ENCODE peak calls at places on chromosomes 3 and 15, in ten cellular contexts. V, U, Z, H, T, N, R, M, P and O are unnamed samples.

GRCh38 chr3:126372413-126373145 is 15.4 kb upstream of the KLF15 start:
- DNase-seq in R (no peak), M (no peak), P (no peak), T (no peak), N (no peak), V (no peak), Z (no peak), U (no peak), H (no peak), O (no peak)

GRCh38 chr3:46629571-46630517 is 17.5 kb downstream of the FAM240A start:
- DNase-seq in M (peak; percentile 87), U (peak; percentile 81), Z (peak; percentile 78), N (peak; percentile 79), V (peak; percentile 75), H (peak; percentile 60), T (no peak), R (peak; percentile 76), P (peak; percentile 86), O (peak; percentile 64)

GRCh38 chr15:64809649-64810498 is 15.6 kb downstream of the PIF1 start:
- DNase-seq in T (peak; percentile 4), U (peak; percentile 76), R (peak; percentile 82), V (peak; percentile 73), Z (peak; percentile 77), H (peak; percentile 54), P (peak; percentile 86), M (peak; percentile 87), N (peak; percentile 69), O (peak; percentile 40)

GRCh38 chr15:27589260-27589659 is 509.9 kb downstream of the OCA2 start:
- DNase-seq in T (no peak), H (no peak), P (no peak), U (no peak), R (no peak), V (no peak), N (no peak), M (peak; percentile 90), Z (no peak), O (no peak)

GRCh38 chr3:13065727-13066126 is 7.5 kb downstream of the IQSEC1 start:
- DNase-seq in M (no peak), N (no peak), T (no peak), Z (no peak), V (peak; percentile 84), P (no peak), U (no peak), H (no peak), R (no peak), O (no peak)

GRCh38 chr15:31510003-31510402 is 183.4 kb downstream of the KLF13 start:
- DNase-seq in R (no peak), H (no peak), V (no peak), Z (no peak), U (no peak), P (no peak), M (no peak), N (no peak), T (no peak), O (no peak)

GRCh38 chr3:42720126-42720525 is 17.5 kb upstream of the HHATL start:
- DNase-seq in M (no peak), T (no peak), U (no peak), Z (no peak), N (no peak), R (no peak), H (no peak), P (no peak), V (no peak), O (no peak)

GRCh38 chr15:68582236-68582635 is 3.4 kb downstream of the CORO2B start:
- DNase-seq in P (no peak), M (no peak), T (no peak), U (no peak), Z (no peak), R (no peak), V (peak; percentile 30), N (no peak), H (no peak), O (no peak)

GRCh38 chr3:58471025-58471887 is 20.6 kb upstream of the KCTD6 start:
- DNase-seq in H (no peak), V (no peak), T (peak; percentile 71), M (peak; percentile 95), Z (no peak), N (peak; percentile 78), R (no peak), P (peak; percentile 44), U (peak; percentile 91), O (peak; percentile 68)

GRCh38 chr3:155012584-155012983 is 67.5 kb upstream of the MME start:
- DNase-seq in R (no peak), V (no peak), N (no peak), P (no peak), H (no peak), Z (no peak), M (no peak), T (no peak), U (no peak), O (no peak)

GRCh38 chr15:53807500-53807899 is 48.0 kb upstream of the WDR72 start:
- DNase-seq in H (no peak), N (no peak), R (no peak), P (no peak), U (no peak), T (no peak), M (no peak), Z (no peak), V (no peak), O (no peak)

GRCh38 chr15:74768771-74769342 is 13.0 kb upstream of the CSK start:
- DNase-seq in H (no peak), Z (peak; percentile 66), T (no peak), M (peak; percentile 82), R (peak; percentile 79), U (peak; percentile 59), P (peak; percentile 78), V (no peak), N (peak; percentile 59), O (peak; percentile 24)

GRCh38 chr15:78684645-78685044 is 43.6 kb upstream of the CHRNB4 start:
- DNase-seq in R (no peak), V (no peak), Z (no peak), H (no peak), M (peak; percentile 35), P (no peak), T (peak; percentile 16), N (no peak), U (no peak), O (no peak)

GRCh38 chr3:48476426-48477053 is 27.4 kb downstream of the SHISA5 start:
- DNase-seq in U (no peak), V (no peak), M (peak; percentile 86), Z (no peak), T (no peak), H (no peak), P (peak; percentile 12), N (no peak), R (no peak), O (no peak)

GRCh38 chr15:71437404-71437803 is 322.1 kb downstream of the THSD4 start:
- DNase-seq in V (no peak), U (no peak), P (no peak), N (no peak), T (no peak), Z (no peak), R (no peak), M (no peak), H (no peak), O (no peak)

GRCh38 chr15:55279746-55280351 is 9.8 kb downstream of the RAB27A start:
- DNase-seq in Z (peak; percentile 43), R (no peak), U (peak; percentile 74), V (no peak), P (peak; percentile 52), H (no peak), M (no peak), T (no peak), N (peak; percentile 85), O (peak; percentile 78)

GRCh38 chr15:63045438-63046278 is 3.1 kb downstream of the TPM1 start:
- DNase-seq in H (no peak), U (no peak), M (no peak), Z (no peak), V (no peak), P (no peak), N (peak; percentile 58), R (no peak), T (no peak), O (no peak)

GRCh38 chr15:38624248-38625214 is 59.9 kb upstream of the RASGRP1 start:
- DNase-seq in Z (no peak), V (no peak), T (no peak), H (no peak), R (no peak), M (no peak), U (no peak), N (no peak), P (no peak), O (no peak)

GRCh38 chr3:122628567-122628966 is 51.1 kb downstream of the PARP15 start:
- DNase-seq in T (no peak), M (no peak), P (no peak), V (no peak), R (no peak), H (no peak), N (peak; percentile 26), Z (no peak), U (peak; percentile 28), O (no peak)

GRCh38 chr15:88284441-88285106 is 28.0 kb upstream of the NTRK3 start:
- DNase-seq in N (no peak), P (no peak), U (no peak), T (no peak), M (peak; percentile 62), Z (no peak), R (no peak), H (no peak), V (no peak), O (no peak)

GRCh38 chr15:100256985-100257650 is 84.7 kb downstream of the ADAMTS17 start:
- DNase-seq in V (no peak), M (no peak), P (no peak), N (no peak), H (no peak), T (no peak), R (no peak), U (no peak), Z (no peak), O (no peak)

GRCh38 chr3:46488735-46489361 is 8.9 kb upstream of the RTP3 start:
- DNase-seq in U (peak; percentile 88), T (no peak), M (peak; percentile 90), N (peak; percentile 89), V (peak; percentile 93), H (peak; percentile 87), R (peak; percentile 89), Z (peak; percentile 90), P (peak; percentile 95), O (peak; percentile 77)

GRCh38 chr15:68433551-68433950 is 1.6 kb upstream of the ITGA11 start:
- DNase-seq in U (no peak), Z (no peak), N (no peak), P (no peak), H (no peak), V (no peak), M (no peak), R (no peak), T (no peak), O (no peak)